ENCODE peak calls at places on chromosome 6, in four cellular contexts. One of them, this sample, is unnamed.

GRCh38 chr6:123997223-123997622 is 193.6 kb downstream of the NKAIN2 start:
- DNase-seq in amygdala: no peak
- DNase-seq in skeletal muscle cell: no peak
- DNase-seq in activated CD4-positive, alpha-beta T cell treated with anti-CD3 and anti-CD28 coated beads for 1 hour: no peak
- DNase-seq in this sample: no peak

GRCh38 chr6:52495859-52496396 is 75.8 kb downstream of the EFHC1 start:
- DNase-seq in activated CD4-positive, alpha-beta T cell treated with anti-CD3 and anti-CD28 coated beads for 1 hour: no peak
- DNase-seq in skeletal muscle cell: no peak
- DNase-seq in amygdala: no peak
- DNase-seq in this sample: no peak

GRCh38 chr6:134049586-134049985 is 2.8 kb downstream of the SLC2A12 start:
- DNase-seq in amygdala: no peak
- DNase-seq in activated CD4-positive, alpha-beta T cell treated with anti-CD3 and anti-CD28 coated beads for 1 hour: no peak
- DNase-seq in skeletal muscle cell: no peak
- DNase-seq in this sample: no peak

GRCh38 chr6:70108230-70108629 is 194.7 kb downstream of the COL9A1 start:
- DNase-seq in amygdala: no peak
- DNase-seq in activated CD4-positive, alpha-beta T cell treated with anti-CD3 and anti-CD28 coated beads for 1 hour: no peak
- DNase-seq in skeletal muscle cell: no peak
- DNase-seq in this sample: no peak

GRCh38 chr6:42618686-42619085 is 54.9 kb downstream of the UBR2 start:
- DNase-seq in amygdala: no peak
- DNase-seq in activated CD4-positive, alpha-beta T cell treated with anti-CD3 and anti-CD28 coated beads for 1 hour: no peak
- DNase-seq in skeletal muscle cell: no peak
- DNase-seq in this sample: no peak

GRCh38 chr6:33672808-33673207 is 38.7 kb downstream of the UQCC2 start:
- DNase-seq in amygdala: peak; percentile 8
- DNase-seq in activated CD4-positive, alpha-beta T cell treated with anti-CD3 and anti-CD28 coated beads for 1 hour: no peak
- DNase-seq in skeletal muscle cell: peak; percentile 86
- DNase-seq in this sample: no peak

GRCh38 chr6:9532621-9533557 is 882.0 kb downstream of the TFAP2A start:
- DNase-seq in skeletal muscle cell: no peak
- DNase-seq in amygdala: no peak
- DNase-seq in activated CD4-positive, alpha-beta T cell treated with anti-CD3 and anti-CD28 coated beads for 1 hour: no peak
- DNase-seq in this sample: no peak

GRCh38 chr6:45607818-45608217 is 230.1 kb upstream of the SUPT3H start:
- DNase-seq in amygdala: no peak
- DNase-seq in activated CD4-positive, alpha-beta T cell treated with anti-CD3 and anti-CD28 coated beads for 1 hour: no peak
- DNase-seq in skeletal muscle cell: no peak
- DNase-seq in this sample: no peak

GRCh38 chr6:16591681-16592549 is 169.3 kb downstream of the ATXN1 start:
- DNase-seq in amygdala: no peak
- DNase-seq in skeletal muscle cell: no peak
- DNase-seq in activated CD4-positive, alpha-beta T cell treated with anti-CD3 and anti-CD28 coated beads for 1 hour: no peak
- DNase-seq in this sample: no peak

GRCh38 chr6:18493421-18493891 is 106.3 kb downstream of the RNF144B start:
- DNase-seq in skeletal muscle cell: no peak
- DNase-seq in amygdala: no peak
- DNase-seq in activated CD4-positive, alpha-beta T cell treated with anti-CD3 and anti-CD28 coated beads for 1 hour: no peak
- DNase-seq in this sample: no peak

GRCh38 chr6:33770116-33770832 is 18.7 kb downstream of the LEMD2 start:
- DNase-seq in skeletal muscle cell: no peak
- DNase-seq in activated CD4-positive, alpha-beta T cell treated with anti-CD3 and anti-CD28 coated beads for 1 hour: no peak
- DNase-seq in amygdala: no peak
- DNase-seq in this sample: no peak

GRCh38 chr6:38078671-38079070 is 259.1 kb downstream of the ZFAND3 start:
- DNase-seq in amygdala: no peak
- DNase-seq in activated CD4-positive, alpha-beta T cell treated with anti-CD3 and anti-CD28 coated beads for 1 hour: no peak
- DNase-seq in skeletal muscle cell: no peak
- DNase-seq in this sample: no peak

GRCh38 chr6:5866547-5867051 is 140.1 kb downstream of the NRN1 start:
- DNase-seq in skeletal muscle cell: peak; percentile 21
- DNase-seq in amygdala: no peak
- DNase-seq in activated CD4-positive, alpha-beta T cell treated with anti-CD3 and anti-CD28 coated beads for 1 hour: no peak
- DNase-seq in this sample: no peak

GRCh38 chr6:11214438-11214837 is 18.0 kb downstream of the NEDD9 start:
- DNase-seq in activated CD4-positive, alpha-beta T cell treated with anti-CD3 and anti-CD28 coated beads for 1 hour: no peak
- DNase-seq in skeletal muscle cell: no peak
- DNase-seq in amygdala: peak; percentile 29
- DNase-seq in this sample: no peak

GRCh38 chr6:167566711-167567141 is 241.8 kb downstream of the TTLL2 start:
- DNase-seq in skeletal muscle cell: no peak
- DNase-seq in activated CD4-positive, alpha-beta T cell treated with anti-CD3 and anti-CD28 coated beads for 1 hour: no peak
- DNase-seq in amygdala: no peak
- DNase-seq in this sample: no peak

GRCh38 chr6:13788820-13789219 is 25.5 kb downstream of the MCUR1 start:
- DNase-seq in skeletal muscle cell: no peak
- DNase-seq in amygdala: no peak
- DNase-seq in activated CD4-positive, alpha-beta T cell treated with anti-CD3 and anti-CD28 coated beads for 1 hour: no peak
- DNase-seq in this sample: no peak

GRCh38 chr6:153595903-153596302 is 443.1 kb upstream of the OPRM1 start:
- DNase-seq in skeletal muscle cell: peak; percentile 15
- DNase-seq in amygdala: no peak
- DNase-seq in activated CD4-positive, alpha-beta T cell treated with anti-CD3 and anti-CD28 coated beads for 1 hour: no peak
- DNase-seq in this sample: no peak

GRCh38 chr6:126773122-126773805 is 345.2 kb upstream of the RSPO3 start:
- DNase-seq in amygdala: no peak
- DNase-seq in skeletal muscle cell: no peak
- DNase-seq in activated CD4-positive, alpha-beta T cell treated with anti-CD3 and anti-CD28 coated beads for 1 hour: no peak
- DNase-seq in this sample: no peak

GRCh38 chr6:30876039-30876730 is 8.1 kb upstream of the DDR1 start:
- DNase-seq in activated CD4-positive, alpha-beta T cell treated with anti-CD3 and anti-CD28 coated beads for 1 hour: no peak
- DNase-seq in amygdala: no peak
- DNase-seq in skeletal muscle cell: peak; percentile 41
- DNase-seq in this sample: no peak

GRCh38 chr6:39915866-39916265 is 18.4 kb downstream of the MOCS1 start:
- DNase-seq in amygdala: no peak
- DNase-seq in activated CD4-positive, alpha-beta T cell treated with anti-CD3 and anti-CD28 coated beads for 1 hour: no peak
- DNase-seq in skeletal muscle cell: no peak
- DNase-seq in this sample: no peak

GRCh38 chr6:5772634-5773230 is 234.0 kb downstream of the NRN1 start:
- DNase-seq in skeletal muscle cell: no peak
- DNase-seq in amygdala: no peak
- DNase-seq in activated CD4-positive, alpha-beta T cell treated with anti-CD3 and anti-CD28 coated beads for 1 hour: no peak
- DNase-seq in this sample: no peak

GRCh38 chr6:144264270-144265060 is 20.7 kb upstream of the UTRN start:
- DNase-seq in amygdala: no peak
- DNase-seq in skeletal muscle cell: peak; percentile 76
- DNase-seq in activated CD4-positive, alpha-beta T cell treated with anti-CD3 and anti-CD28 coated beads for 1 hour: no peak
- DNase-seq in this sample: no peak

This sample was measured in activated T-helper 1 cell treated with Interleukin-2 at 50 U/mL for 16 hours.